ENCODE peak calls at places on chromosomes 2 and 18, in ten cellular contexts. One of them, this sample, is unnamed.
A peak's percentile ranks its signal among the peaks of the same experiment; 100 is the strongest.

GRCh38 chr18:77146249-77147080 is 13.9 kb upstream of the MBP start:
- DNase-seq in GM12865: no peak
- DNase-seq in GM23248: no peak
- DNase-seq in CD8-positive, alpha-beta memory T cell: no peak
- DNase-seq in HepG2: no peak
- DNase-seq in astrocyte of the spinal cord: no peak
- DNase-seq in AG04449: no peak
- DNase-seq in AG04450: no peak
- DNase-seq in K562: no peak
- DNase-seq in right cardiac atrium: no peak
- DNase-seq in this sample: no peak

GRCh38 chr2:98148968-98149697 is 62.2 kb downstream of the VWA3B start:
- DNase-seq in GM12865: no peak
- DNase-seq in GM23248: peak; percentile 45
- DNase-seq in CD8-positive, alpha-beta memory T cell: peak; percentile 25
- DNase-seq in HepG2: peak; percentile 71
- DNase-seq in astrocyte of the spinal cord: peak; percentile 76
- DNase-seq in AG04449: no peak
- DNase-seq in AG04450: peak; percentile 7
- DNase-seq in K562: no peak
- DNase-seq in right cardiac atrium: no peak
- DNase-seq in this sample: peak; percentile 35

GRCh38 chr18:57352271-57352701 is at the start of gene ST8SIA3:
- DNase-seq in GM12865: no peak
- DNase-seq in GM23248: no peak
- DNase-seq in CD8-positive, alpha-beta memory T cell: no peak
- DNase-seq in HepG2: no peak
- DNase-seq in astrocyte of the spinal cord: no peak
- DNase-seq in AG04449: no peak
- DNase-seq in AG04450: no peak
- DNase-seq in K562: no peak
- DNase-seq in right cardiac atrium: no peak
- DNase-seq in this sample: no peak

GRCh38 chr2:227450196-227450851 is 21.6 kb upstream of the AGFG1 start:
- DNase-seq in GM12865: no peak
- DNase-seq in GM23248: no peak
- DNase-seq in CD8-positive, alpha-beta memory T cell: no peak
- DNase-seq in HepG2: no peak
- DNase-seq in astrocyte of the spinal cord: no peak
- DNase-seq in AG04449: no peak
- DNase-seq in AG04450: no peak
- DNase-seq in K562: no peak
- DNase-seq in right cardiac atrium: no peak
- DNase-seq in this sample: no peak

GRCh38 chr18:41745166-41746049 is 209.6 kb upstream of the PIK3C3 start:
- DNase-seq in GM12865: peak; percentile 31
- DNase-seq in GM23248: peak; percentile 54
- DNase-seq in CD8-positive, alpha-beta memory T cell: no peak
- DNase-seq in HepG2: peak; percentile 21
- DNase-seq in astrocyte of the spinal cord: peak; percentile 49
- DNase-seq in AG04449: no peak
- DNase-seq in AG04450: no peak
- DNase-seq in K562: no peak
- DNase-seq in right cardiac atrium: peak; percentile 22
- DNase-seq in this sample: peak; percentile 16

GRCh38 chr18:46174317-46175039 is 70.3 kb downstream of the HAUS1 start:
- DNase-seq in GM12865: peak; percentile 71
- DNase-seq in GM23248: peak; percentile 78
- DNase-seq in CD8-positive, alpha-beta memory T cell: peak; percentile 26
- DNase-seq in HepG2: no peak
- DNase-seq in astrocyte of the spinal cord: peak; percentile 41
- DNase-seq in AG04449: no peak
- DNase-seq in AG04450: no peak
- DNase-seq in K562: peak; percentile 21
- DNase-seq in right cardiac atrium: peak; percentile 28
- DNase-seq in this sample: no peak

GRCh38 chr2:28361991-28362710 is 30.5 kb upstream of the FOSL2 start:
- DNase-seq in GM12865: no peak
- DNase-seq in GM23248: no peak
- DNase-seq in CD8-positive, alpha-beta memory T cell: no peak
- DNase-seq in HepG2: no peak
- DNase-seq in astrocyte of the spinal cord: no peak
- DNase-seq in AG04449: no peak
- DNase-seq in AG04450: no peak
- DNase-seq in K562: no peak
- DNase-seq in right cardiac atrium: no peak
- DNase-seq in this sample: no peak

GRCh38 chr2:161677634-161678033 is 53.4 kb downstream of the SLC4A10 start:
- DNase-seq in GM12865: no peak
- DNase-seq in GM23248: no peak
- DNase-seq in CD8-positive, alpha-beta memory T cell: no peak
- DNase-seq in HepG2: no peak
- DNase-seq in astrocyte of the spinal cord: no peak
- DNase-seq in AG04449: no peak
- DNase-seq in AG04450: no peak
- DNase-seq in K562: no peak
- DNase-seq in right cardiac atrium: no peak
- DNase-seq in this sample: no peak

GRCh38 chr2:96734899-96735585 is 4.8 kb downstream of the LMAN2L start:
- DNase-seq in GM12865: no peak
- DNase-seq in GM23248: no peak
- DNase-seq in CD8-positive, alpha-beta memory T cell: no peak
- DNase-seq in HepG2: no peak
- DNase-seq in astrocyte of the spinal cord: no peak
- DNase-seq in AG04449: no peak
- DNase-seq in AG04450: no peak
- DNase-seq in K562: no peak
- DNase-seq in right cardiac atrium: no peak
- DNase-seq in this sample: no peak

GRCh38 chr18:46224181-46224775 is 120.1 kb downstream of the HAUS1 start:
- DNase-seq in GM12865: no peak
- DNase-seq in GM23248: peak; percentile 22
- DNase-seq in CD8-positive, alpha-beta memory T cell: no peak
- DNase-seq in HepG2: no peak
- DNase-seq in astrocyte of the spinal cord: no peak
- DNase-seq in AG04449: no peak
- DNase-seq in AG04450: no peak
- DNase-seq in K562: no peak
- DNase-seq in right cardiac atrium: no peak
- DNase-seq in this sample: no peak

GRCh38 chr2:42862669-42863185 is 70.3 kb upstream of the HAAO start:
- DNase-seq in GM12865: no peak
- DNase-seq in GM23248: no peak
- DNase-seq in CD8-positive, alpha-beta memory T cell: no peak
- DNase-seq in HepG2: no peak
- DNase-seq in astrocyte of the spinal cord: no peak
- DNase-seq in AG04449: no peak
- DNase-seq in AG04450: no peak
- DNase-seq in K562: no peak
- DNase-seq in right cardiac atrium: no peak
- DNase-seq in this sample: no peak

GRCh38 chr2:26414291-26414690 is 12.6 kb downstream of the DRC1 start:
- DNase-seq in GM12865: no peak
- DNase-seq in GM23248: peak; percentile 35
- DNase-seq in CD8-positive, alpha-beta memory T cell: no peak
- DNase-seq in HepG2: no peak
- DNase-seq in astrocyte of the spinal cord: no peak
- DNase-seq in AG04449: no peak
- DNase-seq in AG04450: no peak
- DNase-seq in K562: no peak
- DNase-seq in right cardiac atrium: no peak
- DNase-seq in this sample: no peak

GRCh38 chr18:59063912-59064311 is 75.8 kb upstream of the SEC11C start:
- DNase-seq in GM12865: no peak
- DNase-seq in GM23248: no peak
- DNase-seq in CD8-positive, alpha-beta memory T cell: no peak
- DNase-seq in HepG2: no peak
- DNase-seq in astrocyte of the spinal cord: no peak
- DNase-seq in AG04449: no peak
- DNase-seq in AG04450: no peak
- DNase-seq in K562: no peak
- DNase-seq in right cardiac atrium: no peak
- DNase-seq in this sample: no peak

GRCh38 chr18:62938006-62938405 is 222.7 kb downstream of the PHLPP1 start:
- DNase-seq in GM12865: no peak
- DNase-seq in GM23248: peak; percentile 67
- DNase-seq in CD8-positive, alpha-beta memory T cell: no peak
- DNase-seq in HepG2: no peak
- DNase-seq in astrocyte of the spinal cord: no peak
- DNase-seq in AG04449: peak; percentile 60
- DNase-seq in AG04450: peak; percentile 32
- DNase-seq in K562: no peak
- DNase-seq in right cardiac atrium: no peak
- DNase-seq in this sample: no peak

GRCh38 chr2:66581461-66582363 is 146.8 kb downstream of the MEIS1 start:
- DNase-seq in GM12865: no peak
- DNase-seq in GM23248: no peak
- DNase-seq in CD8-positive, alpha-beta memory T cell: no peak
- DNase-seq in HepG2: no peak
- DNase-seq in astrocyte of the spinal cord: no peak
- DNase-seq in AG04449: no peak
- DNase-seq in AG04450: no peak
- DNase-seq in K562: no peak
- DNase-seq in right cardiac atrium: peak; percentile 11
- DNase-seq in this sample: no peak
- H3K4me3 ChIP-seq in GM12865: no peak overlapping the region
- H3K4me3 ChIP-seq in GM23248: peak overlapping the region; percentile 21
- H3K4me3 ChIP-seq in CD8-positive, alpha-beta memory T cell: no peak overlapping the region
- H3K4me3 ChIP-seq in HepG2: no peak overlapping the region
- H3K4me3 ChIP-seq in astrocyte of the spinal cord: peak overlapping the region; percentile 38
- H3K4me3 ChIP-seq in AG04449: peak overlapping the region; percentile 61
- H3K4me3 ChIP-seq in AG04450: peak overlapping the region; percentile 62
- H3K4me3 ChIP-seq in K562: no peak overlapping the region
- H3K4me3 ChIP-seq in right cardiac atrium: no peak overlapping the region
- H3K4me3 ChIP-seq in this sample: peak overlapping the region; percentile 43

GRCh38 chr2:31337197-31337596 is 77.3 kb downstream of the XDH start:
- DNase-seq in GM12865: no peak
- DNase-seq in GM23248: peak; percentile 36
- DNase-seq in CD8-positive, alpha-beta memory T cell: no peak
- DNase-seq in HepG2: no peak
- DNase-seq in astrocyte of the spinal cord: peak; percentile 13
- DNase-seq in AG04449: no peak
- DNase-seq in AG04450: no peak
- DNase-seq in K562: no peak
- DNase-seq in right cardiac atrium: no peak
- DNase-seq in this sample: no peak
- H3K4me3 ChIP-seq in GM12865: no peak overlapping the region
- H3K4me3 ChIP-seq in GM23248: peak overlapping the region; percentile 12
- H3K4me3 ChIP-seq in CD8-positive, alpha-beta memory T cell: no peak overlapping the region
- H3K4me3 ChIP-seq in HepG2: no peak overlapping the region
- H3K4me3 ChIP-seq in astrocyte of the spinal cord: no peak overlapping the region
- H3K4me3 ChIP-seq in AG04449: no peak overlapping the region
- H3K4me3 ChIP-seq in AG04450: no peak overlapping the region
- H3K4me3 ChIP-seq in K562: no peak overlapping the region
- H3K4me3 ChIP-seq in right cardiac atrium: no peak overlapping the region
- H3K4me3 ChIP-seq in this sample: no peak overlapping the region

GRCh38 chr2:20353597-20353996 is 3.0 kb upstream of the PUM2 start:
- DNase-seq in GM12865: no peak
- DNase-seq in GM23248: no peak
- DNase-seq in CD8-positive, alpha-beta memory T cell: no peak
- DNase-seq in HepG2: no peak
- DNase-seq in astrocyte of the spinal cord: no peak
- DNase-seq in AG04449: no peak
- DNase-seq in AG04450: no peak
- DNase-seq in K562: peak; percentile 17
- DNase-seq in right cardiac atrium: no peak
- DNase-seq in this sample: no peak

GRCh38 chr2:20351555-20352229 is 1.0 kb upstream of the PUM2 start:
- DNase-seq in GM12865: peak; percentile 41
- DNase-seq in GM23248: no peak
- DNase-seq in CD8-positive, alpha-beta memory T cell: no peak
- DNase-seq in HepG2: peak; percentile 90
- DNase-seq in astrocyte of the spinal cord: no peak
- DNase-seq in AG04449: no peak
- DNase-seq in AG04450: no peak
- DNase-seq in K562: no peak
- DNase-seq in right cardiac atrium: no peak
- DNase-seq in this sample: no peak

GRCh38 chr2:20350105-20350712 is 435 bp downstream of the PUM2 start:
- DNase-seq in GM12865: peak; percentile 69
- DNase-seq in GM23248: no peak
- DNase-seq in CD8-positive, alpha-beta memory T cell: no peak
- DNase-seq in HepG2: peak; percentile 38
- DNase-seq in astrocyte of the spinal cord: peak; percentile 19
- DNase-seq in AG04449: no peak
- DNase-seq in AG04450: no peak
- DNase-seq in K562: peak; percentile 80
- DNase-seq in right cardiac atrium: peak; percentile 48
- DNase-seq in this sample: no peak

GRCh38 chr2:20350753-20351554 is at the start of gene PUM2:
- DNase-seq in GM12865: peak; percentile 99
- DNase-seq in GM23248: peak; percentile 96
- DNase-seq in CD8-positive, alpha-beta memory T cell: peak; percentile 98
- DNase-seq in HepG2: peak; percentile 96
- DNase-seq in astrocyte of the spinal cord: peak; percentile 97
- DNase-seq in AG04449: peak; percentile 33
- DNase-seq in AG04450: peak; percentile 78
- DNase-seq in K562: peak; percentile 93
- DNase-seq in right cardiac atrium: peak; percentile 92
- DNase-seq in this sample: peak; percentile 93

GRCh38 chr2:20352230-20353216 is 1.9 kb upstream of the PUM2 start:
- DNase-seq in GM12865: peak; percentile 20
- DNase-seq in GM23248: no peak
- DNase-seq in CD8-positive, alpha-beta memory T cell: no peak
- DNase-seq in HepG2: no peak
- DNase-seq in astrocyte of the spinal cord: no peak
- DNase-seq in AG04449: no peak
- DNase-seq in AG04450: no peak
- DNase-seq in K562: no peak
- DNase-seq in right cardiac atrium: no peak
- DNase-seq in this sample: no peak
- H3K4me3 ChIP-seq in GM12865: peak overlapping the region; percentile 65
- H3K4me3 ChIP-seq in GM23248: no peak overlapping the region
- H3K4me3 ChIP-seq in CD8-positive, alpha-beta memory T cell: peak overlapping the region; percentile 88
- H3K4me3 ChIP-seq in HepG2: peak overlapping the region; percentile 73
- H3K4me3 ChIP-seq in astrocyte of the spinal cord: no peak overlapping the region
- H3K4me3 ChIP-seq in AG04449: no peak overlapping the region
- H3K4me3 ChIP-seq in AG04450: no peak overlapping the region
- H3K4me3 ChIP-seq in K562: no peak overlapping the region
- H3K4me3 ChIP-seq in right cardiac atrium: no peak overlapping the region
- H3K4me3 ChIP-seq in this sample: no peak overlapping the region

GRCh38 chr2:197079414-197079813 is 152.9 kb upstream of the PGAP1 start:
- DNase-seq in GM12865: no peak
- DNase-seq in GM23248: peak; percentile 40
- DNase-seq in CD8-positive, alpha-beta memory T cell: no peak
- DNase-seq in HepG2: no peak
- DNase-seq in astrocyte of the spinal cord: peak; percentile 52
- DNase-seq in AG04449: no peak
- DNase-seq in AG04450: no peak
- DNase-seq in K562: no peak
- DNase-seq in right cardiac atrium: no peak
- DNase-seq in this sample: no peak
- H3K4me3 ChIP-seq in GM12865: no peak overlapping the region
- H3K4me3 ChIP-seq in GM23248: no peak overlapping the region
- H3K4me3 ChIP-seq in CD8-positive, alpha-beta memory T cell: no peak overlapping the region
- H3K4me3 ChIP-seq in HepG2: no peak overlapping the region
- H3K4me3 ChIP-seq in astrocyte of the spinal cord: no peak overlapping the region
- H3K4me3 ChIP-seq in AG04449: no peak overlapping the region
- H3K4me3 ChIP-seq in AG04450: no peak overlapping the region
- H3K4me3 ChIP-seq in K562: no peak overlapping the region
- H3K4me3 ChIP-seq in right cardiac atrium: no peak overlapping the region
- H3K4me3 ChIP-seq in this sample: no peak overlapping the region